ENCODE peak calls at places on chromosomes 11 and 22, in ten cellular contexts. I is NCI-H446; Q is RPMI8226; L is HCT116; X is RWPE2; D is T-helper 2 cell; W is fibroblast of mammary gland; T is dermis microvascular lymphatic vessel endothelial cell; G is CD8-positive, alpha-beta memory T cell; V is activated T-cell treated with anti-CD3 and anti-CD28 coated beads for 1 hour. U is an unnamed sample.

GRCh38 chr11:110432713-110433392 is 3.1 kb downstream of the FDX1 start:
- DNase-seq in L (no peak), D (no peak), I (peak), V (no peak), G (no peak), W (no peak), Q (no peak), X (no peak), T (no peak), U (peak)

GRCh38 chr11:106389096-106389495 is 311.6 kb downstream of the AASDHPPT start:
- DNase-seq in G (no peak), D (no peak), V (no peak), Q (no peak), I (no peak), L (no peak), W (peak), X (no peak), T (peak), U (no peak)

GRCh38 chr11:130062030-130062429 is 7.7 kb upstream of the APLP2 start:
- DNase-seq in Q (no peak), W (no peak), V (no peak), L (no peak), I (no peak), X (no peak), G (no peak), T (no peak), D (no peak), U (no peak)

GRCh38 chr22:35257321-35258143 is at the start of gene HMGXB4:
- DNase-seq in X (peak), Q (peak), I (peak), G (peak), W (peak), L (peak), V (peak), D (peak), T (peak), U (peak)

GRCh38 chr22:39423976-39424375 is 24.4 kb downstream of the TAB1 start:
- DNase-seq in Q (no peak), X (no peak), W (no peak), L (no peak), T (no peak), I (no peak), G (no peak), D (no peak), V (no peak), U (no peak)

GRCh38 chr11:47394050-47394321 is 14.4 kb upstream of the SLC39A13 start:
- DNase-seq in I (no peak), Q (no peak), L (no peak), X (no peak), D (no peak), G (no peak), V (no peak), T (no peak), W (no peak), U (no peak)

GRCh38 chr11:91293119-91293518 is 931.5 kb upstream of the FAT3 start:
- DNase-seq in I (no peak), V (no peak), L (no peak), G (no peak), W (no peak), D (no peak), X (no peak), Q (peak), T (no peak), U (peak)

GRCh38 chr11:116427903-116428637 is 344.7 kb downstream of the BUD13 start:
- DNase-seq in X (no peak), T (peak), L (no peak), W (no peak), G (no peak), V (no peak), I (peak), Q (no peak), D (no peak), U (no peak)

GRCh38 chr22:43861529-43861928 is 784 bp downstream of the SULT4A1 start:
- DNase-seq in I (no peak), X (no peak), L (no peak), V (no peak), Q (no peak), G (no peak), W (peak), T (no peak), D (no peak), U (no peak)

GRCh38 chr11:129143335-129143734 is 48.8 kb downstream of the ARHGAP32 start:
- DNase-seq in T (peak), V (no peak), D (no peak), G (no peak), X (peak), W (peak), L (peak), I (peak), Q (no peak), U (peak)

GRCh38 chr22:20591660-20592310 is 84.4 kb downstream of the MED15 start:
- DNase-seq in G (no peak), I (peak), W (peak), X (peak), L (peak), T (no peak), V (no peak), D (no peak), Q (no peak), U (no peak)

GRCh38 chr11:35144103-35144741 is 5.3 kb downstream of the CD44 start:
- DNase-seq in V (no peak), I (no peak), G (peak), L (no peak), X (no peak), Q (peak), T (no peak), W (peak), D (no peak), U (peak)

GRCh38 chr11:126426820-126427749 is 71.6 kb downstream of the ST3GAL4 start:
- DNase-seq in V (no peak), X (no peak), I (peak), D (no peak), Q (no peak), T (no peak), L (no peak), W (no peak), G (no peak), U (peak)

GRCh38 chr22:24191893-24192292 is 10.6 kb downstream of the SUSD2 start:
- DNase-seq in L (no peak), I (no peak), Q (no peak), G (no peak), X (no peak), V (no peak), T (no peak), D (no peak), W (no peak), U (no peak)

GRCh38 chr11:114478768-114479167 is 39.5 kb downstream of the REXO2 start:
- DNase-seq in T (no peak), L (no peak), W (peak), Q (no peak), G (no peak), X (no peak), V (no peak), I (no peak), D (no peak), U (no peak)

GRCh38 chr11:63613517-63614135 is 607 bp downstream of the PLAAT3 start:
- DNase-seq in V (peak), W (no peak), L (no peak), I (no peak), G (peak), T (peak), Q (peak), D (no peak), X (no peak), U (no peak)